ENCODE peak calls at places on chromosomes 2 and 18, in nine cellular contexts. A, D, U, J, T, Z, W, K and P are unnamed samples.

GRCh38 chr2:219488844-219489194 is 9.9 kb upstream of the GMPPA start:
- DNase-seq in A (no peak), D (no peak), U (no peak), J (no peak), T (no peak), Z (no peak), W (no peak), K (no peak), P (no peak)

GRCh38 chr2:25000503-25001328 is 29.0 kb upstream of the DNAJC27 start:
- DNase-seq in A (no peak), D (no peak), U (no peak), J (no peak), T (no peak), Z (no peak), W (no peak), K (peak; percentile 68), P (no peak)

GRCh38 chr18:30160124-30160523 is 882.4 kb downstream of the DSC3 start:
- DNase-seq in A (no peak), D (no peak), U (no peak), J (no peak), T (no peak), Z (no peak), W (no peak), K (no peak), P (no peak)

GRCh38 chr2:10704034-10704594 is 14.3 kb upstream of the NOL10 start:
- DNase-seq in A (peak; percentile 2), D (no peak), U (no peak), J (no peak), T (no peak), Z (no peak), W (no peak), K (no peak), P (no peak)

GRCh38 chr2:144325086-144325485 is 194.8 kb downstream of the ZEB2 start:
- DNase-seq in A (no peak), D (no peak), U (no peak), J (no peak), T (no peak), Z (no peak), W (no peak), K (no peak), P (no peak)

GRCh38 chr2:238787507-238787906 is 60.4 kb upstream of the TWIST2 start:
- DNase-seq in A (no peak), D (no peak), U (no peak), J (no peak), T (no peak), Z (no peak), W (no peak), K (no peak), P (no peak)

GRCh38 chr2:45729753-45730512 is 78.5 kb downstream of the PRKCE start:
- DNase-seq in A (no peak), D (no peak), U (peak; percentile 36), J (no peak), T (no peak), Z (peak; percentile 53), W (no peak), K (no peak), P (no peak)

GRCh38 chr2:185145316-185146121 is 547.2 kb downstream of the ZNF804A start:
- DNase-seq in A (no peak), D (no peak), U (no peak), J (no peak), T (no peak), Z (no peak), W (no peak), K (no peak), P (no peak)

GRCh38 chr2:26527726-26528125 is 49.8 kb upstream of the OTOF start:
- DNase-seq in A (peak; percentile 42), D (no peak), U (no peak), J (no peak), T (no peak), Z (no peak), W (no peak), K (no peak), P (no peak)

GRCh38 chr2:85353876-85354285 is 447 bp downstream of the RETSAT start:
- DNase-seq in A (peak; percentile 79), D (peak; percentile 62), U (peak; percentile 77), J (no peak), T (peak; percentile 84), Z (peak; percentile 39), W (peak; percentile 53), K (peak; percentile 6), P (no peak)

GRCh38 chr2:127605691-127606277 is 40.2 kb upstream of the GPR17 start:
- DNase-seq in A (peak; percentile 34), D (no peak), U (no peak), J (peak; percentile 51), T (no peak), Z (no peak), W (no peak), K (no peak), P (no peak)

GRCh38 chr18:32777049-32777448 is 4.2 kb upstream of the KLHL14 start:
- DNase-seq in A (peak; percentile 85), D (no peak), U (no peak), J (no peak), T (no peak), Z (no peak), W (no peak), K (no peak), P (no peak)

GRCh38 chr2:174844295-174844708 is 80.0 kb upstream of the CHRNA1 start:
- DNase-seq in A (no peak), D (no peak), U (peak; percentile 20), J (no peak), T (no peak), Z (no peak), W (no peak), K (no peak), P (no peak)

GRCh38 chr2:53381271-53381670 is 386.3 kb upstream of the CHAC2 start:
- DNase-seq in A (no peak), D (no peak), U (no peak), J (no peak), T (no peak), Z (no peak), W (no peak), K (no peak), P (no peak)

GRCh38 chr2:208279236-208279635 is 13.2 kb downstream of the PIKFYVE start:
- DNase-seq in A (no peak), D (no peak), U (no peak), J (no peak), T (no peak), Z (no peak), W (no peak), K (no peak), P (no peak)

GRCh38 chr2:111982822-111983221 is 72.2 kb upstream of the TMEM87B start:
- DNase-seq in A (no peak), D (no peak), U (no peak), J (no peak), T (no peak), Z (no peak), W (no peak), K (no peak), P (no peak)

GRCh38 chr2:216539791-216540241 is 41.2 kb downstream of the RPL37A start:
- DNase-seq in A (no peak), D (peak; percentile 40), U (peak; percentile 92), J (peak; percentile 77), T (peak; percentile 75), Z (peak; percentile 23), W (peak; percentile 72), K (peak; percentile 49), P (no peak)

GRCh38 chr2:234373060-234373459 is 123.8 kb downstream of the ARL4C start:
- DNase-seq in A (no peak), D (no peak), U (no peak), J (no peak), T (no peak), Z (peak; percentile 39), W (no peak), K (no peak), P (no peak)

GRCh38 chr18:36067118-36067957 is at the start of gene RPRD1A:
- DNase-seq in A (peak; percentile 98), D (peak; percentile 98), U (peak; percentile 97), J (peak; percentile 99), T (peak; percentile 99), Z (peak; percentile 92), W (peak; percentile 97), K (peak; percentile 95), P (peak; percentile 92)
- TF ChIP-seq POLR2A in A (peak; percentile 37), D (peak; percentile 70), U (peak; percentile 77), J (no peak), T (peak; percentile 62), Z (peak; percentile 64), W (peak; percentile 59), K (peak; percentile 89), P (peak; percentile 25)

DNA sequence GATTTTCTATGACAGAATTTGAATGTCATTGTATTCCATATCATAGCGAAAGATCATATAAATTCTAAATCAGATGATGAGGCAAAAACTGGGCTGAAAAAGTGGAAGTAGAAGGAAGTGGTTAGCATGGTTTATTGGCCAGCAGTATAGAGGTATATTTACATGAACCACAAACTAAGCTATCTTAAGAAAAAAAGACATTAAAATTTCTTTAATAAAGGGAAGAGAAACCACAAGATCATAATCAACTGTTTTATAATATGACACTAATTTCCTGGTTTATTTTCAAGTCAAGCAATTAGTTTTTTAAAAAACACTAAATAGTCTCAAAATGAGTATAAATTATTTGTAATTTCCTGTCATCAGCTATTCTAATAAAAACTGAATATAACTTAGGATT is 123.2 kb upstream of the LRP1B start:
- DNase-seq in A (no peak), D (no peak), U (no peak), J (no peak), T (no peak), Z (no peak), W (no peak), K (no peak), P (no peak)
- H3K27ac ChIP-seq in A (no peak overlapping the region), D (no peak overlapping the region), U (no peak overlapping the region), J (no peak overlapping the region), T (no peak overlapping the region), Z (no peak overlapping the region), W (no peak overlapping the region), K (no peak overlapping the region), P (no peak overlapping the region)

GRCh38 chr18:79947054-79947755 is 4.2 kb downstream of the SLC66A2 start:
- DNase-seq in A (peak; percentile 48), D (peak; percentile 8), U (no peak), J (no peak), T (peak; percentile 9), Z (no peak), W (no peak), K (peak; percentile 45), P (no peak)
- H3K4me1 ChIP-seq in A (no peaks in the 10 kb centered on the region), D (peaks cover 24% of the 10 kb centered on the region), U (peaks cover 72% of the 10 kb centered on the region), J (peaks cover 60% of the 10 kb centered on the region), T (peaks cover 23% of the 10 kb centered on the region), Z (no peaks in the 10 kb centered on the region), W (peaks cover 38% of the 10 kb centered on the region), K (peaks cover 14% of the 10 kb centered on the region), P (peaks cover 84% of the 10 kb centered on the region)

GRCh38 chr2:119243621-119244020 is 20.0 kb downstream of the STEAP3 start:
- DNase-seq in A (no peak), D (no peak), U (no peak), J (no peak), T (no peak), Z (no peak), W (no peak), K (no peak), P (no peak)

GRCh38 chr2:119236796-119237195 is 13.2 kb downstream of the STEAP3 start:
- DNase-seq in A (no peak), D (no peak), U (no peak), J (no peak), T (no peak), Z (no peak), W (no peak), K (no peak), P (no peak)

GRCh38 chr2:119241205-119241532 is 17.5 kb downstream of the STEAP3 start:
- DNase-seq in A (no peak), D (no peak), U (no peak), J (no peak), T (peak; percentile 24), Z (no peak), W (no peak), K (no peak), P (no peak)

GRCh38 chr2:119242276-119243119 is 18.9 kb downstream of the STEAP3 start:
- DNase-seq in A (no peak), D (no peak), U (peak; percentile 38), J (no peak), T (no peak), Z (no peak), W (no peak), K (no peak), P (no peak)

GRCh38 chr2:119240311-119241204 is 16.9 kb downstream of the STEAP3 start:
- DNase-seq in A (no peak), D (no peak), U (peak; percentile 84), J (peak; percentile 83), T (peak; percentile 60), Z (peak; percentile 43), W (peak; percentile 56), K (peak; percentile 83), P (no peak)
- TF ChIP-seq POLR2A in A (no peak), D (no peak), U (peak; percentile 31), J (no peak), T (no peak), Z (no peak), W (no peak), K (no peak), P (no peak)